ENCODE peak calls at places on chromosomes 16 and 17, in seven cellular contexts. W is GM10248, O is C1 segment of cervical spinal cord, T is Daoy, C is sciatic nerve, E is WTC11, Q is GM13976. N is an unnamed sample.

GRCh38 chr17:4364622-4365041 is 1.8 kb downstream of the UBE2G1 start:
- DNase-seq in E (no peak), C (no peak), W (no peak), O (no peak), Q (no peak), T (no peak), N (no peak)

GRCh38 chr16:64751906-64752305 is 370.0 kb downstream of the CDH11 start:
- DNase-seq in Q (no peak), E (no peak), T (peak), C (no peak), W (no peak), O (no peak), N (no peak)

GRCh38 chr16:50553182-50553710 is 5.0 kb downstream of the NKD1 start:
- DNase-seq in Q (no peak), O (no peak), C (no peak), W (no peak), T (no peak), E (no peak), N (no peak)

GRCh38 chr17:82835766-82836512 is 3.9 kb downstream of the ZNF750 start:
- DNase-seq in W (no peak), Q (no peak), E (peak), C (no peak), O (no peak), T (no peak), N (peak)

GRCh38 chr17:50051082-50051576 is 4.8 kb upstream of the ITGA3 start:
- DNase-seq in W (no peak), T (peak), E (no peak), Q (no peak), C (no peak), O (no peak), N (no peak)

GRCh38 chr16:1335996-1336395 is 2.6 kb downstream of the BAIAP3 start:
- DNase-seq in W (no peak), Q (no peak), C (no peak), O (no peak), T (peak), E (peak), N (peak)

GRCh38 chr17:81983639-81984373 is 6.4 kb downstream of the ASPSCR1 start:
- DNase-seq in C (no peak), E (no peak), Q (no peak), W (no peak), O (no peak), T (no peak), N (no peak)

GRCh38 chr16:23836404-23837291 is 865 bp downstream of the PRKCB start:
- DNase-seq in C (peak), Q (peak), E (peak), O (no peak), W (peak), T (no peak), N (peak)

GRCh38 chr16:30523768-30524574 is 2.4 kb downstream of the ZNF768 start:
- DNase-seq in W (no peak), O (no peak), C (no peak), E (no peak), Q (no peak), T (peak), N (no peak)

GRCh38 chr16:23948949-23949392 is 113.2 kb downstream of the PRKCB start:
- DNase-seq in C (no peak), O (no peak), W (no peak), T (no peak), E (no peak), Q (peak), N (no peak)

GRCh38 chr16:3696425-3697218 is 20.7 kb downstream of the TRAP1 start:
- DNase-seq in C (no peak), T (no peak), E (no peak), Q (no peak), W (no peak), O (no peak), N (no peak)

GRCh38 chr16:84275562-84276151 is 19.0 kb upstream of the WFDC1 start:
- DNase-seq in T (no peak), E (no peak), W (no peak), C (no peak), O (no peak), Q (no peak), N (no peak)

GRCh38 chr17:16419074-16419928 is 3.9 kb downstream of the TRPV2 start:
- DNase-seq in Q (peak), E (no peak), T (peak), O (no peak), W (peak), C (no peak), N (no peak)

N was measured in GM23338.